ENCODE peak calls at places on chromosome 7, in ten cellular contexts. W is substantia nigra; H is cardiac fibroblast; N is AG08395; I is HT1080; S is anterior cingulate cortex; K is activated T-cell treated with anti-CD3 and anti-CD28 coated beads, Interleukin-2, amount 50 U/mL, for 1 hour; J is adrenal gland; X is activated naive CD4-positive, alpha-beta T cell treated with anti-CD3 and anti-CD28 coated beads, Interleukin-2, amount 50 U/mL, for 16 hours; O is NAMALWA. V is an unnamed sample.

GRCh38 chr7:84204655-84205054 is 10.1 kb upstream of the SEMA3A start:
- DNase-seq in W (no peak), H (peak), N (peak), I (no peak), S (no peak), K (no peak), J (no peak), X (no peak), O (no peak), V (no peak)

GRCh38 chr7:13560441-13560840 is 429.0 kb downstream of the ETV1 start:
- DNase-seq in W (no peak), H (no peak), N (peak), I (peak), S (no peak), K (no peak), J (no peak), X (no peak), O (no peak), V (no peak)

GRCh38 chr7:25169683-25170082 is 44.6 kb upstream of the CYCS start:
- DNase-seq in W (no peak), H (no peak), N (no peak), I (no peak), S (no peak), K (no peak), J (no peak), X (no peak), O (no peak), V (no peak)

GRCh38 chr7:21261627-21262564 is 166.0 kb upstream of the SP4 start:
- DNase-seq in W (peak), H (peak), N (peak), I (peak), S (no peak), K (peak), J (no peak), X (peak), O (peak), V (peak)

GRCh38 chr7:129783097-129783919 is 169.5 kb downstream of the UBE2H start:
- DNase-seq in W (no peak), H (no peak), N (no peak), I (no peak), S (no peak), K (no peak), J (no peak), X (no peak), O (no peak), V (no peak)

GRCh38 chr7:26201261-26202018 is at the start of gene CBX3:
- DNase-seq in W (peak), H (peak), N (peak), I (peak), S (peak), K (peak), J (peak), X (peak), O (peak), V (peak)

GRCh38 chr7:40429821-40430220 is 295.0 kb downstream of the SUGCT start:
- DNase-seq in W (no peak), H (peak), N (no peak), I (no peak), S (no peak), K (no peak), J (no peak), X (no peak), O (no peak), V (no peak)

GRCh38 chr7:29091121-29091601 is 55.2 kb downstream of the CPVL start:
- DNase-seq in W (no peak), H (peak), N (no peak), I (no peak), S (no peak), K (no peak), J (peak), X (no peak), O (no peak), V (no peak)

GRCh38 chr7:54987772-54988171 is 31.0 kb upstream of the EGFR start:
- DNase-seq in W (no peak), H (no peak), N (no peak), I (no peak), S (no peak), K (no peak), J (no peak), X (no peak), O (no peak), V (no peak)

GRCh38 chr7:150824379-150825177 is 24.0 kb downstream of the TMEM176A start:
- DNase-seq in W (no peak), H (no peak), N (no peak), I (peak), S (no peak), K (no peak), J (no peak), X (no peak), O (peak), V (no peak)

GRCh38 chr7:34850681-34851080 is 186.6 kb downstream of the DPY19L1 start:
- DNase-seq in W (no peak), H (peak), N (no peak), I (no peak), S (no peak), K (no peak), J (no peak), X (no peak), O (no peak), V (no peak)

GRCh38 chr7:23212395-23212794 is 30.5 kb downstream of the NUP42 start:
- DNase-seq in W (no peak), H (no peak), N (no peak), I (no peak), S (no peak), K (no peak), J (no peak), X (no peak), O (no peak), V (no peak)

GRCh38 chr7:1946461-1947450 is 276.7 kb downstream of the ELFN1 start:
- DNase-seq in W (no peak), H (no peak), N (no peak), I (no peak), S (no peak), K (no peak), J (no peak), X (no peak), O (no peak), V (no peak)

GRCh38 chr7:120988591-120989299 is at the start of gene CPED1:
- DNase-seq in W (peak), H (peak), N (peak), I (peak), S (no peak), K (peak), J (peak), X (peak), O (peak), V (peak)

GRCh38 chr7:129163875-129164544 is 19.5 kb downstream of the TSPAN33 start:
- DNase-seq in W (no peak), H (peak), N (peak), I (no peak), S (no peak), K (no peak), J (no peak), X (no peak), O (peak), V (peak)

GRCh38 chr7:96664793-96665192 is 44.9 kb downstream of the SEM1 start:
- DNase-seq in W (no peak), H (no peak), N (no peak), I (no peak), S (no peak), K (no peak), J (no peak), X (no peak), O (no peak), V (no peak)

GRCh38 chr7:12550956-12551355 is 19.6 kb upstream of the SCIN start:
- DNase-seq in W (no peak), H (no peak), N (no peak), I (peak), S (no peak), K (no peak), J (no peak), X (no peak), O (no peak), V (no peak)

GRCh38 chr7:45086348-45087065 is 2.3 kb downstream of the NACAD start:
- DNase-seq in W (peak), H (no peak), N (no peak), I (no peak), S (no peak), K (no peak), J (no peak), X (no peak), O (no peak), V (no peak)

GRCh38 chr7:50681451-50682045 is 101.1 kb downstream of the GRB10 start:
- DNase-seq in W (no peak), H (no peak), N (no peak), I (no peak), S (no peak), K (no peak), J (no peak), X (no peak), O (peak), V (no peak)

GRCh38 chr7:117020605-117021002 is 67.3 kb downstream of the ST7 start:
- DNase-seq in W (no peak), H (no peak), N (no peak), I (no peak), S (no peak), K (no peak), J (no peak), X (no peak), O (no peak), V (no peak)

GRCh38 chr7:137967143-137968018 is 34.5 kb downstream of the CREB3L2 start:
- DNase-seq in W (no peak), H (peak), N (peak), I (peak), S (no peak), K (no peak), J (no peak), X (no peak), O (no peak), V (no peak)

GRCh38 chr7:81691199-81691821 is 78.5 kb downstream of the HGF start:
- DNase-seq in W (no peak), H (peak), N (no peak), I (no peak), S (no peak), K (no peak), J (no peak), X (no peak), O (no peak), V (no peak)